ENCODE peak calls at places on chromosome 9, in eight cellular contexts. K is spleen, Q is transverse colon, N is IMR-90, V is HCT116, Z is prostate gland, R is A549, O is esophagus squamous epithelium. S is an unnamed sample.

GRCh38 chr9:134496413-134497282 is 145.0 kb upstream of the COL5A1 start:
- DNase-seq in Z (no peak), K (peak), N (peak), V (no peak), O (no peak), Q (peak), R (no peak), S (peak)

GRCh38 chr9:70117835-70118319 is 74.2 kb downstream of the MAMDC2 start:
- DNase-seq in Z (no peak), R (no peak), K (no peak), O (no peak), V (no peak), N (peak), Q (no peak), S (no peak)

GRCh38 chr9:125172351-125172750 is 17.3 kb downstream of the PPP6C start:
- DNase-seq in V (no peak), N (no peak), K (no peak), Q (no peak), O (no peak), Z (no peak), R (no peak), S (no peak)

GRCh38 chr9:7266911-7267555 is 509.3 kb downstream of the KDM4C start:
- DNase-seq in Q (peak), N (no peak), Z (peak), V (no peak), O (no peak), K (no peak), R (no peak), S (no peak)

GRCh38 chr9:4137234-4137633 is 162.6 kb downstream of the GLIS3 start:
- DNase-seq in Q (no peak), Z (no peak), K (no peak), N (peak), O (no peak), R (peak), V (peak), S (no peak)

GRCh38 chr9:15132107-15132506 is 174.9 kb downstream of the TTC39B start:
- DNase-seq in V (no peak), N (no peak), O (no peak), R (no peak), Q (no peak), Z (no peak), K (no peak), S (no peak)

GRCh38 chr9:73143606-73144328 is 7.9 kb upstream of the ANXA1 start:
- DNase-seq in R (peak), Z (no peak), K (no peak), N (peak), Q (no peak), V (peak), O (no peak), S (no peak)

GRCh38 chr9:122087406-122088200 is 5.5 kb downstream of the TTLL11 start:
- DNase-seq in Q (no peak), K (no peak), V (no peak), N (peak), O (no peak), Z (no peak), R (no peak), S (no peak)

GRCh38 chr9:88530051-88530450 is 4.9 kb upstream of the NXNL2 start:
- DNase-seq in V (no peak), N (peak), Z (no peak), Q (no peak), K (no peak), O (no peak), R (no peak), S (no peak)

GRCh38 chr9:102185962-102186361 is 447.5 kb upstream of the GRIN3A start:
- DNase-seq in V (no peak), O (no peak), R (no peak), N (no peak), Z (no peak), Q (no peak), K (no peak), S (no peak)

GRCh38 chr9:89491688-89492087 is 6.2 kb downstream of the SEMA4D start:
- DNase-seq in K (no peak), Z (no peak), N (no peak), O (no peak), V (no peak), Q (no peak), R (no peak), S (no peak)

GRCh38 chr9:122463828-122464632 is 13.7 kb downstream of the OR1J1 start:
- DNase-seq in R (no peak), K (no peak), Z (no peak), V (peak), Q (no peak), N (no peak), O (no peak), S (no peak)

GRCh38 chr9:116491219-116491618 is 195.9 kb upstream of the TRIM32 start:
- DNase-seq in K (no peak), N (no peak), Z (no peak), O (no peak), V (no peak), R (no peak), Q (no peak), S (no peak)

GRCh38 chr9:78370991-78371390 is 74.1 kb downstream of the PSAT1 start:
- DNase-seq in Q (no peak), R (no peak), V (no peak), K (no peak), N (no peak), Z (no peak), O (no peak), S (no peak)

GRCh38 chr9:121652037-121652837 is 803 bp downstream of the DAB2IP start:
- DNase-seq in K (peak), O (no peak), Z (peak), Q (peak), V (no peak), R (no peak), N (no peak), S (no peak)

GRCh38 chr9:122347348-122348287 is 23.2 kb upstream of the PTGS1 start:
- DNase-seq in Z (no peak), Q (peak), K (peak), N (no peak), V (no peak), R (peak), O (no peak), S (no peak)

GRCh38 chr9:91200692-91201336 is 160.9 kb downstream of the AUH start:
- DNase-seq in Z (no peak), Q (no peak), N (no peak), K (no peak), V (no peak), R (no peak), O (no peak), S (no peak)

GRCh38 chr9:115944166-115944948 is 209.2 kb upstream of the PAPPA start:
- DNase-seq in Q (peak), K (no peak), N (peak), V (no peak), O (peak), Z (peak), R (peak), S (peak)

GRCh38 chr9:28134577-28134976 is 561.3 kb upstream of the C9orf72 start:
- DNase-seq in R (no peak), V (no peak), N (no peak), O (no peak), Z (no peak), K (no peak), Q (no peak), S (no peak)

GRCh38 chr9:123798203-123798602 is 131.7 kb downstream of the DENND1A start:
- DNase-seq in K (no peak), Q (no peak), R (no peak), N (no peak), O (no peak), Z (no peak), V (no peak), S (no peak)

GRCh38 chr9:6611891-6612290 is 33.6 kb downstream of the GLDC start:
- DNase-seq in O (no peak), Z (no peak), V (no peak), Q (no peak), K (no peak), R (no peak), N (no peak), S (no peak)

GRCh38 chr9:132644251-132644650 is 25.5 kb downstream of the DDX31 start:
- DNase-seq in O (no peak), K (no peak), V (no peak), Q (no peak), Z (no peak), N (no peak), R (peak), S (no peak)

GRCh38 chr9:88969646-88970373 is 21.5 kb upstream of the S1PR3 start:
- DNase-seq in O (no peak), K (no peak), V (no peak), Q (no peak), Z (no peak), R (no peak), N (no peak), S (no peak)

GRCh38 chr9:31445960-31446359 is 938.5 kb upstream of the ACO1 start:
- DNase-seq in Z (no peak), N (no peak), Q (no peak), V (no peak), K (no peak), R (no peak), O (no peak), S (no peak)

GRCh38 chr9:9389904-9390303 is 1222.9 kb downstream of the PTPRD start:
- DNase-seq in Z (no peak), K (no peak), V (no peak), Q (no peak), R (no peak), N (no peak), O (no peak), S (no peak)

GRCh38 chr9:107847977-107848376 is 358.4 kb upstream of the KLF4 start:
- DNase-seq in O (no peak), V (no peak), K (no peak), Q (no peak), N (peak), Z (no peak), R (no peak), S (no peak)

GRCh38 chr9:77595426-77596051 is 52.6 kb downstream of the GNA14 start:
- DNase-seq in Z (no peak), N (no peak), Q (no peak), K (no peak), O (no peak), V (no peak), R (no peak), S (no peak)

GRCh38 chr9:126089789-126090188 is 236.8 kb upstream of the MVB12B start:
- DNase-seq in V (no peak), N (no peak), K (no peak), R (no peak), O (no peak), Z (no peak), Q (no peak), S (no peak)

GRCh38 chr9:83920469-83920941 is 727 bp downstream of the KIF27 start:
- DNase-seq in O (no peak), Z (peak), N (peak), Q (peak), K (no peak), R (peak), V (no peak), S (no peak)

GRCh38 chr9:27462846-27463245 is 61.2 kb upstream of the IFNK start:
- DNase-seq in V (no peak), R (no peak), K (no peak), Q (no peak), O (no peak), Z (no peak), N (no peak), S (no peak)

GRCh38 chr9:79812507-79813261 is 240.9 kb downstream of the TLE4 start:
- DNase-seq in O (no peak), Z (no peak), K (no peak), Q (no peak), V (no peak), R (no peak), N (no peak), S (no peak)

GRCh38 chr9:20636883-20637440 is 14.7 kb upstream of the MLLT3 start:
- DNase-seq in O (no peak), Q (no peak), Z (no peak), K (no peak), N (peak), V (no peak), R (no peak), S (no peak)

GRCh38 chr9:6641561-6641960 is 4.0 kb downstream of the GLDC start:
- DNase-seq in Q (no peak), R (no peak), O (no peak), Z (no peak), K (no peak), V (no peak), N (no peak), S (no peak)

GRCh38 chr9:29439961-29440360 is 1866.7 kb upstream of the C9orf72 start:
- DNase-seq in N (no peak), K (no peak), Q (no peak), Z (no peak), V (peak), R (no peak), O (no peak), S (no peak)

GRCh38 chr9:116377179-116377790 is 223.7 kb downstream of the PAPPA start:
- DNase-seq in R (peak), V (peak), Q (no peak), Z (no peak), K (no peak), N (peak), O (no peak), S (no peak)

GRCh38 chr9:30597609-30598008 is 1786.8 kb upstream of the ACO1 start:
- DNase-seq in N (no peak), K (no peak), O (no peak), Q (no peak), R (no peak), V (no peak), Z (no peak), S (no peak)

GRCh38 chr9:5871785-5872184 is 18.9 kb upstream of the MLANA start:
- DNase-seq in Z (peak), N (no peak), R (no peak), Q (no peak), V (no peak), K (no peak), O (no peak), S (no peak)

GRCh38 chr9:98986866-98987653 is 43.4 kb downstream of the COL15A1 start:
- DNase-seq in Z (no peak), N (no peak), Q (no peak), O (no peak), K (no peak), R (no peak), V (no peak), S (no peak)

GRCh38 chr9:109923371-109923770 is 143.4 kb downstream of the PALM2AKAP2 start:
- DNase-seq in V (no peak), K (no peak), Z (peak), Q (no peak), R (no peak), O (no peak), N (no peak), S (no peak)

GRCh38 chr9:109925810-109926209 is 145.8 kb downstream of the PALM2AKAP2 start:
- DNase-seq in V (no peak), N (no peak), K (no peak), Q (no peak), O (no peak), R (no peak), Z (no peak), S (no peak)

GRCh38 chr9:109922617-109923260 is 142.7 kb downstream of the PALM2AKAP2 start:
- DNase-seq in Z (no peak), R (no peak), V (no peak), Q (no peak), K (no peak), O (no peak), N (no peak), S (no peak)

GRCh38 chr9:109923826-109924225 is 143.8 kb downstream of the PALM2AKAP2 start:
- DNase-seq in O (no peak), N (no peak), K (no peak), R (no peak), Q (no peak), Z (no peak), V (no peak), S (no peak)

GRCh38 chr9:109926321-109926959 is 146.4 kb downstream of the PALM2AKAP2 start:
- DNase-seq in V (no peak), N (no peak), Z (no peak), O (no peak), Q (peak), K (no peak), R (no peak), S (no peak)
- H3K4me3 ChIP-seq in V (no peak), N (no peak), Z (no peak), O (no peak), Q (no peak), K (no peak), R (no peak), S (no peak)

DNA sequence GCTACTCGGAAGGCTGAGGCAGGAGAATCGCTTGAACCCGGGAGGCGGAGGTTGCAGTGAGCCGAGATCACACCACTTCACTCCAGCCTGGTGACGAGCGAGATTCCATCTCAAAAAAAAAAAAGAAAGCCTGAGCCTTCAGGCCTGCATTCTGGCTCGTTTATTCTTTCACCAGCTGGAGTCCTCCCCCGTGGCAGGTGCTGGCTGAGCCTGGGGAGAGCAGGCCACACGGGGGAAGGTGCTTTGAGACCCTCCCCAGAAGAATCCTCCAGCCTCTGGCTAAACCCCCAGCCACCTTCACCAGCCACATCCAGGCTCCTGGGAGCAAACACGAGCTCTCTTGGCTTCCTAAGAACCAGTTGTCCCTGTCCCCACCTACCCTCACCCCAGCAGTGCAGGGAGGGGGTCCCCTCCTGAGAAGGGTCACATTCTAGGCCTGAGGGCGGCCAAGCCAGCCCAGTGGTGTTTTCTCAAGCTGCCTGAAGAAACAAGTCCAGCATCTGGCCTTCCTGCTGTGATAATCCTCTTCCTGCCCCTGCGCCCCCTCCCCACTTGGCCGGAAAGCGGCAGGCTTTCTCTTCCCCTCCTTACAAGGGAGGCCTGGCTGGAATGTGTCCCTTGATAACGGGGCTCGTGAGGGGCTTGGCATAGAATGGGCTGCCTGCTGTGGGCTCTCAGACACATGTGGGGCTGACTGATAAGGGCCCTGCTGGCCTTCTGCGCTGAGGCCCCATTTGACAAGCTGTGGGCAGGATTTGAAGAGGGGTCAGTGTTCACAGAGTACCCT is 41.5 kb downstream of the PLPP7 start:
- DNase-seq in V (no peak), Z (no peak), R (no peak), K (peak), N (no peak), O (no peak), Q (no peak), S (no peak)
- TF ChIP-seq POLR2A in V (no peak), Z (no peak), R (no peak), K (no peak), N (no peak), O (no peak), Q (no peak), S (no peak)

DNA sequence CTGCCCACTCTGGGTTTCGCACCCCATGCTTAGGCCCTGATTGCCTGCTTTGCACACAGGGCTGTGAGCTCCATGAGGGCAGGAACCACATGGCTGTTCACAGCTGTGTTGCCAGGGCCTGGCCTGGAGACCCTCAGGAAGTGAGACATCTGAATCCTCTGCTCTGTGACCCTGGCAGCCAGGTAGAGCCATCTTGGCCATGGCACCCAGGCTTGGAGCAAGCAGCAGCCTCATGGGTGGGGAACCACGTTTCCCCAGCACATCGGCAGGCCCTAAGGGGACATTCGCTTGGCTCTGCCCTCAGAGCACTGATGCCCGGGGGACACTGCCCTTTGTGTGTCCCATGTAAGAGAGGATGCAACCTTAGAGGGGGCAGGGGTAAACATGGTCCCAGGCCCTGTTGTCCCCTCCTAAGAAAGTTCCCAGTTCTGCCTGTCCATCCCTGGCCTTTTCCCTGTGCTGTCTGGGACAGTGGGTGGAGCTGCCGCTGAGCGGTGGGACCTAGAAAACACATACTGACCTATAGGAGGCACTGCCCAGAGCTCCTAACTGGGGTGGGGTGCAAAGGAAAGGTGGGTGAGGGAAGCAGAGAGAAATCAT is 144.1 kb upstream of the IER5L start:
- DNase-seq in O (no peak), K (peak), R (no peak), V (no peak), Z (no peak), Q (peak), N (no peak), S (peak)
- TF ChIP-seq CTCF in O (no peak), K (no peak), R (no peak), V (peak), Z (no peak), Q (no peak), N (no peak), S (no peak)

GRCh38 chr9:127873886-127874285 is 3.6 kb downstream of the AK1 start:
- DNase-seq in N (no peak), O (no peak), R (no peak), Z (peak), Q (peak), V (no peak), K (no peak), S (no peak)
- H3K4me3 ChIP-seq in N (no peak), O (no peak), R (no peak), Z (no peak), Q (no peak), V (no peak), K (no peak), S (no peak)

GRCh38 chr9:137226338-137227056 is 805 bp upstream of the RNF224 start:
- DNase-seq in K (no peak), R (no peak), O (no peak), V (no peak), Z (no peak), Q (no peak), N (no peak), S (no peak)
- TF ChIP-seq POLR2A in K (no peak), R (peak), O (no peak), V (no peak), Z (no peak), Q (no peak), N (no peak), S (no peak)

DNA sequence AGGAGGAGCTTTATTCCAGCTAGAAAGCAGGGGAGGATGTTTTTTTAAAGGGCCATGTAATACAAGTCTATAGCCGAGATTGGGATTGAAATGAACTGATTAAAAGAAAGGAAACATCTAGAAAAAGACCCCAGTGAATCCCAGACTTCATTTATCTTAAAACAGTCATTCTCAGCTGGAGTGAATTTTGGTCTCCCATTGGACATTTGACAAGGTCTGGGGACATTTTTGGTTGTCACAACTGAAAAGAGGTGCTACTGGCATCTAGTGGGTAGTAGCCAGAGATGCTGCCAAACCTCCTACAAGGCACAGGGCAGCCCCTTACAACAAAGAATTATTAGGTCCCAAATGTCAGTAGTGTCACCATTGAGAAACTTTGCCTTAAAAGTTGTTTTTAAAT is 16.3 kb upstream of the SPINK4 start:
- DNase-seq in R (no peak), K (no peak), N (no peak), Q (no peak), Z (no peak), V (no peak), O (no peak), S (no peak)
- TF ChIP-seq CTCF in R (peak), K (no peak), N (peak), Q (no peak), Z (no peak), V (peak), O (no peak), S (no peak)

S was measured in lower leg skin.